ENCODE peak calls at places on chromosome 10, in five cellular contexts. D is right lobe of liver, Z is H1, K is AG09319, G is heart right ventricle. N is an unnamed sample.

GRCh38 chr10:98407017-98407743 is 7.8 kb downstream of the PYROXD2 start:
- DNase-seq in D (no peak), Z (no peak), K (no peak), G (no peak), N (no peak)

GRCh38 chr10:19663344-19663743 is 152.9 kb upstream of the PLXDC2 start:
- DNase-seq in D (no peak), Z (no peak), K (no peak), G (no peak), N (no peak)

GRCh38 chr10:95388539-95388938 is 97.7 kb upstream of the PDLIM1 start:
- DNase-seq in D (peak), Z (no peak), K (no peak), G (no peak), N (no peak)

GRCh38 chr10:103612462-103613365 is 119.2 kb downstream of the NEURL1 start:
- DNase-seq in D (no peak), Z (no peak), K (no peak), G (no peak), N (no peak)

GRCh38 chr10:130459851-130460490 is 323.8 kb downstream of the GLRX3 start:
- DNase-seq in D (peak), Z (peak), K (no peak), G (no peak), N (no peak)

GRCh38 chr10:1217237-1217587 is 161.0 kb downstream of the WDR37 start:
- DNase-seq in D (no peak), Z (no peak), K (no peak), G (no peak), N (no peak)

GRCh38 chr10:73495884-73496674 is at the start of gene PPP3CB:
- DNase-seq in D (peak), Z (peak), K (peak), G (peak), N (peak)

GRCh38 chr10:104300002-104300735 is 31.2 kb downstream of the GSTO2 start:
- DNase-seq in D (no peak), Z (no peak), K (peak), G (peak), N (no peak)

GRCh38 chr10:11469575-11470391 is 141.7 kb downstream of the USP6NL start:
- DNase-seq in D (no peak), Z (no peak), K (no peak), G (no peak), N (no peak)

GRCh38 chr10:126521354-126521753 is 133.1 kb upstream of the ADAM12 start:
- DNase-seq in D (no peak), Z (no peak), K (no peak), G (no peak), N (no peak)

GRCh38 chr10:122417667-122418066 is 36.8 kb upstream of the ARMS2 start:
- DNase-seq in D (no peak), Z (no peak), K (no peak), G (no peak), N (no peak)

GRCh38 chr10:23095966-23096813 is 811 bp downstream of the MSRB2 start:
- DNase-seq in D (peak), Z (peak), K (no peak), G (peak), N (peak)

GRCh38 chr10:14429043-14429713 is 98.5 kb upstream of the FRMD4A start:
- DNase-seq in D (no peak), Z (no peak), K (no peak), G (no peak), N (no peak)

GRCh38 chr10:7410306-7410799 is 481 bp downstream of the SFMBT2 start:
- DNase-seq in D (no peak), Z (peak), K (no peak), G (peak), N (peak)

GRCh38 chr10:28840954-28841353 is 163.6 kb downstream of the BAMBI start:
- DNase-seq in D (no peak), Z (no peak), K (no peak), G (no peak), N (no peak)

GRCh38 chr10:123997486-123998196 is 95.8 kb downstream of the CHST15 start:
- DNase-seq in D (no peak), Z (no peak), K (peak), G (no peak), N (no peak)

GRCh38 chr10:57627642-57628178 is 640.0 kb downstream of the IPMK start:
- DNase-seq in D (no peak), Z (no peak), K (no peak), G (no peak), N (no peak)

GRCh38 chr10:79981673-79982485 is 33.0 kb upstream of the SFTPD start:
- DNase-seq in D (peak), Z (peak), K (no peak), G (peak), N (peak)

GRCh38 chr10:29703276-29703675 is 68.5 kb upstream of the SVIL start:
- DNase-seq in D (no peak), Z (no peak), K (no peak), G (no peak), N (no peak)

GRCh38 chr10:7687228-7687907 is 15.7 kb upstream of the ITIH2 start:
- DNase-seq in D (peak), Z (peak), K (peak), G (peak), N (peak)

GRCh38 chr10:73553316-73553715 is 37.8 kb downstream of the USP54 start:
- DNase-seq in D (no peak), Z (no peak), K (no peak), G (no peak), N (no peak)

GRCh38 chr10:668786-669485 is 20.5 kb downstream of the DIP2C start:
- DNase-seq in D (peak), Z (peak), K (no peak), G (no peak), N (no peak)

GRCh38 chr10:54797636-54798395 is 3.2 kb downstream of the PCDH15 start:
- DNase-seq in D (no peak), Z (no peak), K (no peak), G (no peak), N (no peak)

GRCh38 chr10:54799491-54799890 is 1.5 kb downstream of the PCDH15 start:
- DNase-seq in D (no peak), Z (no peak), K (no peak), G (no peak), N (no peak)

GRCh38 chr10:54796876-54797275 is 4.2 kb downstream of the PCDH15 start:
- DNase-seq in D (no peak), Z (no peak), K (no peak), G (no peak), N (no peak)

DNA sequence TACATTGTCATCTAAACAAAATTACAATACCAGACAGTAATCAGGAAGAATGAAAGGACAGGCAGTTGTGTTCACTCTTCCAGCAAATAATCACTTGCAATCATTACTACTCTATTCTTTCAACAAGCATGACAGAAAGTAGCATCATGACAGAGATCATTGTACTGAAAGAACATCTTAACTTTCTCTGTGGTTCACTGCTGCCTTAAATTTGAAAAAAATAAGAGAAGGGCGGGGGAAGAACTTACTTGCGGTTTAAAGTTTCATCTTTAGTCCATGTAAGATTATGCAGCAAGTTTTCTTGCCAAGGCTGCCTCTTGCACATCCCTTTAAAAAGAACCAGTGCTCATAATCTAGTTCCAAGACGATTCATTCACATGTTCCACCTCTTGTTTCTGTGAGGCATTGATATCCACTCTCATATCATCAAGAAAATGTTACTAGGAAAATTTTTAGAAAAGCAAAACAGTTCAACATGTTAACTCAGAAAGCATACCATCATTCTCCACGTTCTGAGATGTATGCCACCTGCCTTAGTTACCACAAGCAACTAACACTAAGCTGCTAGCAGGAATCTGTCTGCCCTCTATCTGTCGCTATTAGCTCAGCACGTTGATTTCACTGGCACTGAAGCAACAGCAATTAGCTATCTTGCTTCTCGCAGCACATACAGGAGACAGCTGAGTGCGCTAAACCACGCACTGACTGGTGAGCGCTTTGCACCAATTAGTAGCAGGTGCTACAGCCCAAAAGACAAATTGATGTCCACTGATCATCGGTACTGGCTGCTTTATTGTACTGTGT is at the start of gene PCDH15:
- DNase-seq in D (no peak), Z (peak), K (no peak), G (peak), N (no peak)
- TF ChIP-seq CTCF in D (peak), Z (no peak), K (no peak), G (no peak), N (no peak)

DNA sequence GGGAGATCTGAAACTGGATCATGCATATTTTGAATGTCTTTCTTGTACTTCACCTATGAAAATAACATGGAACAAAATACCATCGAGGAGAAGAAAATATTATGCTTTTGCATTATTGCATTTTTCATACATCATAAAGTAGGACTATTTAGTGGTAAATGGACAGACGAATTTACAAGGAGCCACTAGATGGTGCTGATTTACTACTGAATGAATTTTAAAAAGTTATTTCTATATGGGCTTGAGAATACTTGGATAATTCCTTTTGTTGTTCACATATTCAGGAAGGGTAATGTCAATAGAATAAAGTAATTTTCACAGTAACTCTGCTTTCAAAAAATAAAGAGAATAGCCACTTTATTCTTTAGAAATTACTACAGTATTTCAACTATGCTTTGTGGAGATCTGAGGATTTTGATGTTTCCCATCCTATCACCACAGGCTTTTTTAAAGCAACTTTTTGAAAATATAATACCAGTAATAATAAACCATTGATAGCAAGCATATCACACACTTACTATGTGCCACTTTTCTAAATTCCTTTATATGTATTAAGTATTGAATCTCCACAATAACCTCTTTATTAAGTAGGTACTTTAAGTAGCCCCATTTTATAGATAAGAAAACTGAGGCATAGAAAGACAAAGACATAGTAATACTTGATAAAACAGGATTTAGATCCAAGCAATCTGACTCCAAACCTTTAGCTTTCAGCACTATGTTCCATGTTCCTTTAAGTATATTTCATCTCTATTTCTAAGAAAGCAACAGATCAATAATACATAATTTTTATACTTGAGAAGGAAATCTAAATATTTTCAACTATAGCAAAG is 38.6 kb downstream of the NEBL start:
- DNase-seq in D (no peak), Z (no peak), K (no peak), G (no peak), N (no peak)
- TF ChIP-seq CTCF in D (peak), Z (no peak), K (peak), G (peak), N (peak)

GRCh38 chr10:89701238-89702120 is at the start of gene KIF20B:
- DNase-seq in D (peak), Z (peak), K (peak), G (peak), N (peak)
- TF ChIP-seq CTCF in D (peak), Z (no peak), K (peak), G (peak), N (no peak)

GRCh38 chr10:24416248-24416647 is 207.3 kb downstream of the KIAA1217 start:
- DNase-seq in D (no peak), Z (no peak), K (no peak), G (no peak), N (no peak)

GRCh38 chr10:24419067-24419466 is 210.1 kb downstream of the KIAA1217 start:
- DNase-seq in D (no peak), Z (no peak), K (no peak), G (no peak), N (no peak)

GRCh38 chr10:24417053-24417452 is 208.1 kb downstream of the KIAA1217 start:
- DNase-seq in D (no peak), Z (no peak), K (no peak), G (no peak), N (no peak)

GRCh38 chr10:24415455-24416169 is 206.7 kb downstream of the KIAA1217 start:
- DNase-seq in D (peak), Z (no peak), K (no peak), G (peak), N (no peak)

DNA sequence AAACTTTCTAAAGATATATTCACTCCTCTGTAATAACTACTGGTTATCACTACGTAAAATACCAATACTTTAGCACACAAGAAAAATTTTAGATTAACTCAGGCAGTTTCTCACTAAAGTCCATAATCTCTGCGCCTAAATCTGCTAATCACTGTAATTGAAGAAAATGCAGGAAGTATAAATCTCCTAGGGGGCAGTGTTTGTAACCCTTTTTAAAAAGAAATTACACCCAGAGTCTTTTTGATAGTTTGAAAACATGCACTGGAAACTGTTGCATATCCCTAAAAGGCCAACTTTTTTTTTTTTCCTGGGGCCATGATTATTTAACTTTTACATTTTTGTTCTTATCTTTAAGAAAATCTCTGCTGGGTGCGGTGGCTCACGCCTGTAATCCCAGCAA is 209.6 kb downstream of the KIAA1217 start:
- DNase-seq in D (no peak), Z (no peak), K (no peak), G (no peak), N (no peak)
- TF ChIP-seq CTCF in D (peak), Z (no peak), K (peak), G (no peak), N (no peak)

GRCh38 chr10:90939125-90939524 is 18.2 kb upstream of the ANKRD1 start:
- DNase-seq in D (no peak), Z (no peak), K (no peak), G (no peak), N (no peak)
- TF ChIP-seq CTCF in D (no peak), Z (no peak), K (no peak), G (no peak), N (no peak)

DNA sequence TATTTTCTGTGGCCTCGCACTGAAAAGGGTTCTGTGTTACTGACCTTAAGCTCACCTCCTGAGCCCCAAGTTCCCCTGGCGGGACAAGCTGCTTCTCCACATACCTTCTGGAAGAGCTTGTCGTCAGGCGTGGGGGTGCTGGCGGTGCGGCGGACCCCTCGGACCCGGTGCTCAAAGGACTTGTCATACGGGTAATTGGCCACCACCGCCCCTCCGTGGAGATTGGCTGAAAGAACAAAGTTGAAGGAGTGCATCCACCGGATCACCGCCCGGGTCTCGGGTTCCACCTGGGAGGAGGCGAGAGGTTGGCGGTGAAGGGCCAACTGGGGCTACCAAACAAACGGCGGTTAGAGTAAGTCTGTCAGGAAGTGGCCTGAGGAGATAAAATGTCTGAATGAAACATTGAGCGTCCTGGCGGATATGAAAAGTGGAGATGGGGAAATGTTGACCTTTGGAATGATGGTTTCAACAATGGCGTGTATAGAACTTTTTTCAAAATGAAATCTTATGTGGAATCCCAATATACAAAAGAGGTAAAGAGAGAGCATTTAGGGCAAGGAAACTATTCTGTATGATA is 16.5 kb downstream of the CPN1 start:
- DNase-seq in D (no peak), Z (peak), K (no peak), G (no peak), N (no peak)
- TF ChIP-seq CTCF in D (no peak), Z (no peak), K (no peak), G (no peak), N (no peak)

DNA sequence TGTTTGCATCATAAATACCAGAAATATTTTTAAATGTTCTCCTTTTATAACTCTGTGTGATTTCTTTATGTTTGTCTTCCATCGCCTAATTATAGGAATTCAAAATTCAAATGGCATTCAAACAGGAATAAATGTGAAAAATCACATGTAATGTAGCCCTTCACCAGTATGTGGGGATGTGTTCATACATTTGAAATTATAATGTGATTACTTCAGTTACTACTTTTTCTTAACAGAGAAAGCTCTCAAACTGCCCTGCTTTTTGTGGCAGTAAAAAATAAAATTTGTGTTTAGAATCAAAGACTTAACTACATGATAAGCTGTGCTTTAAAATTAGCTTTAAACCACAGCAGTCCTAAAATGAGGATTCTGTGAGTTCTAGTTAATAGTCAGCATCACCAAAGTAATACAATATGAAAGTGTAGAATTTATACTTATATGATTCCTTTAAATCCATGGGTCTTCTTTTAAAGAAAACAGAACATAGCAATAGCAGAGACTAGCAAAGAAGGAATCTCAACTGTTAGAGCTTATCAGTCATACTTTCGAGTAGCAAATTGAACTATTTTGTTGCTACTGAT is 7.8 kb upstream of the HERC4 start:
- DNase-seq in D (no peak), Z (no peak), K (no peak), G (no peak), N (no peak)
- TF ChIP-seq CTCF in D (peak), Z (no peak), K (peak), G (peak), N (peak)

GRCh38 chr10:119030421-119031250 is 1.1 kb downstream of the NANOS1 start:
- DNase-seq in D (peak), Z (peak), K (no peak), G (peak), N (peak)
- TF ChIP-seq CTCF in D (no peak), Z (no peak), K (no peak), G (no peak), N (no peak)

GRCh38 chr10:87712913-87713616 is 53.4 kb downstream of the PAPSS2 start:
- DNase-seq in D (no peak), Z (no peak), K (no peak), G (no peak), N (no peak)
- TF ChIP-seq CTCF in D (no peak), Z (no peak), K (no peak), G (no peak), N (no peak)

N was measured in activated CD8-positive, alpha-beta T cell treated with anti-CD3 and anti-CD28 coated beads for 36 hours.